ENCODE peak calls at places on chromosome 6, in seven cellular contexts. U is AG04450; C is WERI-Rb-1; R is pancreas; A is CD8-positive, alpha-beta T cell; E is astrocyte of the spinal cord; D is aorta. P is an unnamed sample.
A peak's percentile ranks its signal among the peaks of the same experiment; 100 is the strongest.

GRCh38 chr6:69880570-69880969 is 14.2 kb downstream of the COL19A1 start:
- DNase-seq in U (no peak), C (no peak), R (no peak), A (no peak), E (no peak), D (no peak), P (no peak)

GRCh38 chr6:2478200-2478599 is 232.8 kb upstream of the GMDS start:
- DNase-seq in U (no peak), C (no peak), R (no peak), A (no peak), E (peak; percentile 66), D (no peak), P (no peak)

GRCh38 chr6:166435574-166435973 is 52.8 kb upstream of the MPC1 start:
- DNase-seq in U (no peak), C (no peak), R (no peak), A (peak; percentile 60), E (no peak), D (no peak), P (no peak)

GRCh38 chr6:16450285-16450684 is 211.9 kb downstream of the GMPR start:
- DNase-seq in U (peak; percentile 88), C (no peak), R (no peak), A (no peak), E (peak; percentile 80), D (no peak), P (no peak)

GRCh38 chr6:42120895-42121865 is 21.2 kb downstream of the C6orf132 start:
- DNase-seq in U (no peak), C (no peak), R (no peak), A (no peak), E (no peak), D (no peak), P (no peak)

GRCh38 chr6:45704056-45704790 is 311.4 kb downstream of the CLIC5 start:
- DNase-seq in U (no peak), C (no peak), R (no peak), A (no peak), E (no peak), D (no peak), P (no peak)

GRCh38 chr6:71887006-71887743 is 825 bp downstream of the RIMS1 start:
- DNase-seq in U (no peak), C (no peak), R (peak; percentile 10), A (no peak), E (no peak), D (peak; percentile 73), P (no peak)

GRCh38 chr6:23280445-23280844 is 711.1 kb downstream of the HDGFL1 start:
- DNase-seq in U (no peak), C (no peak), R (no peak), A (no peak), E (no peak), D (no peak), P (no peak)

GRCh38 chr6:3371222-3371949 is 85.5 kb downstream of the SLC22A23 start:
- DNase-seq in U (no peak), C (no peak), R (no peak), A (no peak), E (no peak), D (no peak), P (no peak)

GRCh38 chr6:112282217-112282616 is 27.9 kb upstream of the LAMA4 start:
- DNase-seq in U (peak; percentile 82), C (peak; percentile 25), R (no peak), A (no peak), E (peak; percentile 85), D (no peak), P (no peak)

GRCh38 chr6:163651910-163652309 is 237.4 kb downstream of the QKI start:
- DNase-seq in U (no peak), C (no peak), R (no peak), A (no peak), E (no peak), D (no peak), P (no peak)

GRCh38 chr6:151023346-151023745 is 157.8 kb downstream of the MTHFD1L start:
- DNase-seq in U (no peak), C (no peak), R (no peak), A (no peak), E (no peak), D (no peak), P (no peak)

GRCh38 chr6:30167101-30167500 is 3.8 kb downstream of the TRIM15 start:
- DNase-seq in U (no peak), C (no peak), R (no peak), A (no peak), E (no peak), D (no peak), P (no peak)

GRCh38 chr6:160583805-160584204 is 80.3 kb downstream of the LPA start:
- DNase-seq in U (no peak), C (no peak), R (no peak), A (no peak), E (no peak), D (no peak), P (no peak)

GRCh38 chr6:14948586-14949245 is 297.2 kb upstream of the JARID2 start:
- DNase-seq in U (no peak), C (no peak), R (no peak), A (no peak), E (no peak), D (no peak), P (no peak)

GRCh38 chr6:140980265-140980887 is 1152.3 kb upstream of the GJE1 start:
- DNase-seq in U (no peak), C (no peak), R (no peak), A (no peak), E (peak; percentile 38), D (no peak), P (no peak)

GRCh38 chr6:129936329-129937165 is 75.4 kb upstream of the TMEM244 start:
- DNase-seq in U (peak; percentile 29), C (peak; percentile 49), R (no peak), A (peak; percentile 48), E (peak; percentile 67), D (no peak), P (no peak)

GRCh38 chr6:39361657-39362486 is 39.4 kb upstream of the KCNK16 start:
- DNase-seq in U (peak; percentile 16), C (peak; percentile 90), R (peak; percentile 70), A (peak; percentile 36), E (peak; percentile 61), D (no peak), P (no peak)

GRCh38 chr6:24720131-24720603 is 1.2 kb upstream of the C6orf62 start:
- DNase-seq in U (no peak), C (peak; percentile 60), R (peak; percentile 79), A (peak; percentile 72), E (peak; percentile 41), D (peak; percentile 89), P (no peak)

GRCh38 chr6:12119085-12119588 is 107.0 kb downstream of the HIVEP1 start:
- DNase-seq in U (no peak), C (no peak), R (no peak), A (peak; percentile 33), E (no peak), D (no peak), P (no peak)

GRCh38 chr6:113623124-113623523 is 234.0 kb upstream of the MARCKS start:
- DNase-seq in U (no peak), C (no peak), R (no peak), A (no peak), E (peak; percentile 46), D (no peak), P (no peak)

DNA sequence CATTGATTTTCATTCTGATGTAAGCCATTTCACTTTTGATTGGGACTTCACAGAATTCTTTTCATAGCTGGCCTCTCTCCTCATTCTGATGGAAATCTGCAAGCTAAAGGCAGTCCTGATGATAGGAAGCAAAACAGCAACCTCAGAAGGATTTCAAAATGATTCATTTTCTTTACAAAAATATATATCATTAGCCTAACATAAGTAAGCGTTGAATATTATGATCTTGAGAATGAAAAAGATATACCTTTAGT is 143.1 kb upstream of the GJE1 start:
- DNase-seq in U (no peak), C (no peak), R (no peak), A (no peak), E (no peak), D (no peak), P (no peak)
- H3K4me3 ChIP-seq in U (no peak overlapping the region), C (no peak overlapping the region), R (no peak overlapping the region), A (no peak overlapping the region), E (no peak overlapping the region), D (no peak overlapping the region), P (no peak overlapping the region)

GRCh38 chr6:136719280-136720044 is 72.8 kb downstream of the MAP3K5 start:
- DNase-seq in U (no peak), C (no peak), R (no peak), A (no peak), E (peak; percentile 12), D (no peak), P (no peak)
- H3K4me3 ChIP-seq in U (no peak overlapping the region), C (no peak overlapping the region), R (no peak overlapping the region), A (no peak overlapping the region), E (no peak overlapping the region), D (no peak overlapping the region), P (no peak overlapping the region)

GRCh38 chr6:132818404-132819359 is 4.3 kb downstream of the RPS12 start:
- DNase-seq in U (no peak), C (no peak), R (no peak), A (no peak), E (no peak), D (no peak), P (no peak)

GRCh38 chr6:132819405-132820145 is 5.2 kb downstream of the RPS12 start:
- DNase-seq in U (no peak), C (no peak), R (no peak), A (no peak), E (no peak), D (no peak), P (no peak)

GRCh38 chr6:132817554-132818403 is 3.4 kb downstream of the RPS12 start:
- DNase-seq in U (no peak), C (no peak), R (no peak), A (no peak), E (no peak), D (no peak), P (no peak)

GRCh38 chr6:132814716-132815570 is 574 bp downstream of the RPS12 start:
- DNase-seq in U (no peak), C (no peak), R (no peak), A (peak; percentile 19), E (no peak), D (no peak), P (no peak)

GRCh38 chr6:132816665-132817064 is 2.3 kb downstream of the RPS12 start:
- DNase-seq in U (no peak), C (no peak), R (no peak), A (no peak), E (no peak), D (no peak), P (no peak)
- H3K4me3 ChIP-seq in U (peak overlapping the region; percentile 93), C (no peak overlapping the region), R (peak overlapping the region; percentile 80), A (no peak overlapping the region), E (peak overlapping the region; percentile 100), D (no peak overlapping the region), P (no peak overlapping the region)

DNA sequence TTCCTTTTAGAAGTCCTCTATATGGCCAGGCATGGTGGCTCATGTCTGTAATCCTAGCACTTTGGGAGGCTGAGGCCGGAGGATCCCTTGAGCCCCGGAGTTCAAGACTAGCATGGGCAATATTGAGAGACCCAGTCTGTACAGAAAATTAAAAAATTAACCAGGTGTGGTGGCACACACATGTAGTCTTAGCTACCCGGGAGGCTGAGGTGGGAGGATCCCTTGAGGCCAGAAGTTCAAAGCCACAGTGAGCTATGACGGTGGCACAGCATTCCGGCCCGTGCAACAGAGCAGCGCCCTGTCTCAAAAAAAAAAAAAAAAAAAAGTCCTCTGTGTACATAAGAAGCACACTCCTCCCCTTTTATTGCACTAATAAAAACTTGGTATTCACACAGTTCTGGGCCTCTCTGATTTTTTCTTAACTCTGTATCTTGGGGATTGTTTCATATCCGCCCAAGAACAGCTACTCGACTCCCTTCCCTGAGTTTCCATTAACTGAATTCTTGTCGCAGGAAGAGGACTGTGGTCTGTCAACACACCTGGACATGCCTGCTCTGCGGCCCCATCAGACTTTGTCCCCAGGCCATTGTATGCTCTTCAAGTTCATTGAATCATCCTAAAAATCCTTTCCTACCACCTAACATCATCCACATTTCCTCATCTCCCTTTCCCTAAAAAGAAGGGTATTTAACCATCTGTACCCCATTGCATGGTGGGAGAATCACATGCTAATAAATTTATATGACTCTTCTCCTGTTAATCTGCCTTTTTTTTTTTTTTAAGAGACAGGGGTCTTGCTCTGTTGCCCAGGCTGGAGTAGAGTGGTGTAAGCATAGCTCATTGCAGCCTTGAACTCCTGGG is 25.9 kb upstream of the PPP1R3G start:
- DNase-seq in U (no peak), C (no peak), R (no peak), A (no peak), E (no peak), D (no peak), P (no peak)
- H3K4me3 ChIP-seq in U (no peak overlapping the region), C (no peak overlapping the region), R (no peak overlapping the region), A (no peak overlapping the region), E (no peak overlapping the region), D (no peak overlapping the region), P (no peak overlapping the region)

P was measured in RWPE2.